ENCODE peak calls at places on chromosomes 2 and 18, in eight cellular contexts. One of them, this sample, is unnamed.

GRCh38 chr2:109213646-109214417 is 84.8 kb downstream of the SH3RF3 start:
- DNase-seq in suprapubic skin: no peak
- DNase-seq in brain microvascular endothelial cell: peak
- DNase-seq in tibial nerve: no peak
- DNase-seq in OCI-LY7: no peak
- DNase-seq in cardiac muscle cell: no peak
- DNase-seq in right lobe of liver: no peak
- DNase-seq in pancreas: no peak
- DNase-seq in this sample: no peak

GRCh38 chr18:78126106-78126505 is 853.5 kb upstream of the SALL3 start:
- DNase-seq in brain microvascular endothelial cell: no peak
- DNase-seq in tibial nerve: no peak
- DNase-seq in pancreas: no peak
- DNase-seq in cardiac muscle cell: no peak
- DNase-seq in right lobe of liver: no peak
- DNase-seq in suprapubic skin: no peak
- DNase-seq in OCI-LY7: no peak
- DNase-seq in this sample: no peak

GRCh38 chr2:65350714-65351113 is 81.7 kb downstream of the SPRED2 start:
- DNase-seq in pancreas: no peak
- DNase-seq in suprapubic skin: no peak
- DNase-seq in tibial nerve: no peak
- DNase-seq in cardiac muscle cell: peak
- DNase-seq in brain microvascular endothelial cell: no peak
- DNase-seq in right lobe of liver: no peak
- DNase-seq in OCI-LY7: peak
- DNase-seq in this sample: no peak

GRCh38 chr2:183614797-183615429 is 490.7 kb downstream of the NUP35 start:
- DNase-seq in suprapubic skin: no peak
- DNase-seq in pancreas: no peak
- DNase-seq in brain microvascular endothelial cell: no peak
- DNase-seq in cardiac muscle cell: peak
- DNase-seq in tibial nerve: no peak
- DNase-seq in OCI-LY7: no peak
- DNase-seq in right lobe of liver: no peak
- DNase-seq in this sample: no peak

GRCh38 chr2:54763636-54764291 is 40.3 kb downstream of the EML6 start:
- DNase-seq in brain microvascular endothelial cell: no peak
- DNase-seq in right lobe of liver: no peak
- DNase-seq in tibial nerve: no peak
- DNase-seq in OCI-LY7: peak
- DNase-seq in suprapubic skin: no peak
- DNase-seq in cardiac muscle cell: no peak
- DNase-seq in pancreas: no peak
- DNase-seq in this sample: no peak

GRCh38 chr2:37637985-37638384 is 33.5 kb downstream of the CDC42EP3 start:
- DNase-seq in tibial nerve: no peak
- DNase-seq in pancreas: no peak
- DNase-seq in brain microvascular endothelial cell: no peak
- DNase-seq in suprapubic skin: no peak
- DNase-seq in OCI-LY7: no peak
- DNase-seq in cardiac muscle cell: no peak
- DNase-seq in right lobe of liver: no peak
- DNase-seq in this sample: no peak

GRCh38 chr18:76823166-76823539 is 796 bp downstream of the ZNF236 start:
- DNase-seq in suprapubic skin: peak
- DNase-seq in OCI-LY7: peak
- DNase-seq in tibial nerve: no peak
- DNase-seq in brain microvascular endothelial cell: no peak
- DNase-seq in right lobe of liver: peak
- DNase-seq in cardiac muscle cell: no peak
- DNase-seq in pancreas: no peak
- DNase-seq in this sample: peak

GRCh38 chr2:102005989-102006885 is 14.5 kb downstream of the IL1R2 start:
- DNase-seq in brain microvascular endothelial cell: peak
- DNase-seq in cardiac muscle cell: peak
- DNase-seq in pancreas: peak
- DNase-seq in OCI-LY7: peak
- DNase-seq in suprapubic skin: no peak
- DNase-seq in right lobe of liver: no peak
- DNase-seq in tibial nerve: peak
- DNase-seq in this sample: no peak

GRCh38 chr18:32048507-32049091 is 30.0 kb downstream of the RNF125 start:
- DNase-seq in tibial nerve: peak
- DNase-seq in OCI-LY7: peak
- DNase-seq in suprapubic skin: no peak
- DNase-seq in pancreas: no peak
- DNase-seq in right lobe of liver: peak
- DNase-seq in brain microvascular endothelial cell: peak
- DNase-seq in cardiac muscle cell: no peak
- DNase-seq in this sample: peak

GRCh38 chr2:88671786-88672427 is 19.6 kb upstream of the RPIA start:
- DNase-seq in brain microvascular endothelial cell: peak
- DNase-seq in tibial nerve: peak
- DNase-seq in cardiac muscle cell: peak
- DNase-seq in suprapubic skin: no peak
- DNase-seq in pancreas: no peak
- DNase-seq in right lobe of liver: no peak
- DNase-seq in OCI-LY7: peak
- DNase-seq in this sample: no peak

GRCh38 chr2:173397539-173397938 is 42.9 kb downstream of the CDCA7 start:
- DNase-seq in suprapubic skin: no peak
- DNase-seq in tibial nerve: no peak
- DNase-seq in cardiac muscle cell: no peak
- DNase-seq in OCI-LY7: no peak
- DNase-seq in brain microvascular endothelial cell: no peak
- DNase-seq in pancreas: no peak
- DNase-seq in right lobe of liver: no peak
- DNase-seq in this sample: no peak

GRCh38 chr2:49298230-49298629 is 143.9 kb upstream of the FSHR start:
- DNase-seq in OCI-LY7: no peak
- DNase-seq in pancreas: no peak
- DNase-seq in suprapubic skin: no peak
- DNase-seq in cardiac muscle cell: no peak
- DNase-seq in tibial nerve: no peak
- DNase-seq in brain microvascular endothelial cell: no peak
- DNase-seq in right lobe of liver: no peak
- DNase-seq in this sample: no peak

GRCh38 chr2:120750488-120751210 is 15.0 kb downstream of the GLI2 start:
- DNase-seq in suprapubic skin: peak
- DNase-seq in pancreas: no peak
- DNase-seq in OCI-LY7: no peak
- DNase-seq in right lobe of liver: no peak
- DNase-seq in brain microvascular endothelial cell: no peak
- DNase-seq in tibial nerve: no peak
- DNase-seq in cardiac muscle cell: no peak
- DNase-seq in this sample: no peak

DNA sequence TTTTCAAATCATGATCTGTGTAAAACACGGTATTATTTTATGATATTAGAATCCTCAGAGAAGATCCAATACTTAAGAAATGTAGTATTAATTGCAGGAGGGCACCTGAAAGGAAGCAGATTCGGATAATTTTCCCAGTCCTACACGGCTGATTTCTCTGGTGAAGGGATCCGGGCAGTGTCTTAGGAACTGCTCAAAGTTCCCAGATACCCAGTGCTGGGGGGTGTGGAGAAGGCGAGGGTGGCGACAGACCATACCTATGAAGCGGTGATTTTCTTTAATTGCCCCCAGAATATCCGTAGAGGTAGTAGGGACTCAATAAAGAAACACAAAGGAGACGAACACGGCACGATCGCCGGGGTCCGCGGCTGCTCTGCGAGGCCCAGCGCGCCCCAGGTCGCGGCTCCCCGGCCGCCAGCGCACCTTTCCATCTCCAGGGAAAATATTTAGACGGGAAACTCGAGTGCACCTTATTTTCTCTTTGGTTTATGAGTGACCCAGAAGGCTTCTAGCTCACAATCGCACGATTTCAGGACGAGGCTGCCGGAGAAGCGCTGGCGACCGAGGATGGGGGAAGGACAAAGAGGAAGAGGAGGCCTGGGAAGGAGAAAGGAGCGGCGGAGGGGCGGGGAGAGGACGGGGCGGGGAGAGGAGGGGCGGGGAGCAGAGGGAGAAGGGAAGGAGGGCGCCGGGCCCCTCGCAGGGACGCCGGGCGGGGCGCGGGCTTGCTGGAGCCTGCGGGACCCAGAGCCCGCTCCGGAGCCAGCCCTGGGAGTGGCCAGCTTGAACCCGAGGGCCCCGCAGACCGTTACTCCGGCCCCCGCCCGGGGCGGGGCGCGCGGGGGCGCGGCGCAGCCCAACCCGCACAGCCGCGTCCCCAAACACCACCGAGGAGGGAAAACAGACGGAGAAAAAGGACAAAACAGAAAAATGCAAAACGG is 1.2 kb upstream of the SOX11 start:
- DNase-seq in tibial nerve: no peak
- DNase-seq in pancreas: no peak
- DNase-seq in suprapubic skin: no peak
- DNase-seq in cardiac muscle cell: peak
- DNase-seq in right lobe of liver: no peak
- DNase-seq in brain microvascular endothelial cell: peak
- DNase-seq in OCI-LY7: no peak
- DNase-seq in this sample: no peak
- H3K4me3 ChIP-seq in tibial nerve: no peak
- H3K4me3 ChIP-seq in pancreas: no peak
- H3K4me3 ChIP-seq in suprapubic skin: peak
- H3K4me3 ChIP-seq in cardiac muscle cell: peak
- H3K4me3 ChIP-seq in right lobe of liver: no peak
- H3K4me3 ChIP-seq in brain microvascular endothelial cell: peak
- H3K4me3 ChIP-seq in OCI-LY7: no peak
- H3K4me3 ChIP-seq in this sample: no peak

DNA sequence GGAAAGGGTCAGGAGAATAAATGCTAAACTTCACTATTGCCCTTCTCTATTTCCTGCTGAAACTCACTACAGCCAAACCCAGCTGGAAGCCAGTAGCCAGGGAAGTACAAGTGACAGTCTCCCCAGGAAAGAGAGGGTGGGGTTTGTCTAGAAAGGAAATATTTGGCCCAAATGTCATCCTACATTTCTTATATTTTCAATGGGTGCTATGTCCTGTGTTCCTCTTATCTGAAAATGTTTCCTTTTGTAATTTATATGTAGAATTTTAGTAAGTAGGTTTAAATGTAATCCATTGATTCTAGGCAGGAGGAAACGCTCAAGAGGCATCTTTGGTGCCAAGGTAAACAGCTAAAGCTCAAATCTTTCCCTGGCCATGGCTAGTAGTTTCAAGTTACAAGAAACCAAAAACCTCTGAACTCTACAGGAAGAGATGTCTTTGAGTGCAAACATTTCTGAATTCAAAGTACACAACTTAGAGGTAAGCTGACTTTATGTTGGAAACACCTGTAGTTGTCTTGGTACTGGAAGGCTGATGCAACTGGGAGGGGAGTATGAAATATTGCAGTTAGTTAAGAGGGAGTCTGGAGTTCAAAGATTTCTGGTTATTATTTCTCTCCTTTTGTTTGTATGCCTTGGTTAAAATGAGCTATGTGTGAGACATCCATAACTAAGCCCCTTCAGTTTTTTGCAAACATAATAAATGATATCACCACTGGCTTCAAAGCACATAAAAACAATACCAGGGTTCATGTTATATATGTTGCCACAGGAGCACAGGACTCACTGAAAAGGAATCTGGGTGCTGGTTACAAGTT is 356.1 kb upstream of the ZC3H15 start:
- DNase-seq in pancreas: no peak
- DNase-seq in cardiac muscle cell: no peak
- DNase-seq in brain microvascular endothelial cell: peak
- DNase-seq in tibial nerve: no peak
- DNase-seq in right lobe of liver: no peak
- DNase-seq in suprapubic skin: no peak
- DNase-seq in OCI-LY7: no peak
- DNase-seq in this sample: no peak
- H3K27ac ChIP-seq in pancreas: no peak
- H3K27ac ChIP-seq in cardiac muscle cell: no peak
- H3K27ac ChIP-seq in brain microvascular endothelial cell: peak
- H3K27ac ChIP-seq in tibial nerve: no peak
- H3K27ac ChIP-seq in right lobe of liver: no peak
- H3K27ac ChIP-seq in suprapubic skin: no peak
- H3K27ac ChIP-seq in OCI-LY7: no peak
- H3K27ac ChIP-seq in this sample: no peak

GRCh38 chr2:236550701-236551465 is 18.7 kb upstream of the ACKR3 start:
- DNase-seq in pancreas: no peak
- DNase-seq in suprapubic skin: no peak
- DNase-seq in brain microvascular endothelial cell: no peak
- DNase-seq in right lobe of liver: no peak
- DNase-seq in tibial nerve: no peak
- DNase-seq in cardiac muscle cell: no peak
- DNase-seq in OCI-LY7: peak
- DNase-seq in this sample: no peak
- H3K4me3 ChIP-seq in pancreas: no peak
- H3K4me3 ChIP-seq in suprapubic skin: no peak
- H3K4me3 ChIP-seq in brain microvascular endothelial cell: no peak
- H3K4me3 ChIP-seq in right lobe of liver: no peak
- H3K4me3 ChIP-seq in tibial nerve: no peak
- H3K4me3 ChIP-seq in cardiac muscle cell: no peak
- H3K4me3 ChIP-seq in OCI-LY7: no peak
- H3K4me3 ChIP-seq in this sample: no peak

GRCh38 chr18:364221-364620 is 96.4 kb upstream of the THOC1 start:
- DNase-seq in right lobe of liver: no peak
- DNase-seq in tibial nerve: no peak
- DNase-seq in suprapubic skin: no peak
- DNase-seq in pancreas: no peak
- DNase-seq in OCI-LY7: no peak
- DNase-seq in cardiac muscle cell: no peak
- DNase-seq in brain microvascular endothelial cell: no peak
- DNase-seq in this sample: no peak
- H3K27ac ChIP-seq in right lobe of liver: no peak
- H3K27ac ChIP-seq in tibial nerve: no peak
- H3K27ac ChIP-seq in suprapubic skin: no peak
- H3K27ac ChIP-seq in pancreas: no peak
- H3K27ac ChIP-seq in OCI-LY7: no peak
- H3K27ac ChIP-seq in cardiac muscle cell: peak
- H3K27ac ChIP-seq in brain microvascular endothelial cell: no peak
- H3K27ac ChIP-seq in this sample: no peak

GRCh38 chr2:135055182-135055786 is 3.2 kb downstream of the RAB3GAP1 start:
- DNase-seq in right lobe of liver: no peak
- DNase-seq in tibial nerve: no peak
- DNase-seq in cardiac muscle cell: no peak
- DNase-seq in OCI-LY7: no peak
- DNase-seq in pancreas: no peak
- DNase-seq in suprapubic skin: no peak
- DNase-seq in brain microvascular endothelial cell: peak
- DNase-seq in this sample: peak
- H3K4me3 ChIP-seq in right lobe of liver: no peak
- H3K4me3 ChIP-seq in tibial nerve: no peak
- H3K4me3 ChIP-seq in cardiac muscle cell: no peak
- H3K4me3 ChIP-seq in OCI-LY7: no peak
- H3K4me3 ChIP-seq in pancreas: no peak
- H3K4me3 ChIP-seq in suprapubic skin: no peak
- H3K4me3 ChIP-seq in brain microvascular endothelial cell: no peak
- H3K4me3 ChIP-seq in this sample: no peak